ENCODE peak calls at places on chromosome 20, in nine cellular contexts. D is suprapubic skin, V is Peyer's patch, X is tibial nerve, A is sigmoid colon, R is testis, O is body of pancreas, Z is A549, N is heart left ventricle. B is an unnamed sample. For H3K4me1, the result is how much of the 10 kb centered on the place peaks cover.

GRCh38 chr20:10131612-10132345 is 86.9 kb upstream of the SNAP25 start:
- DNase-seq in D (no peak), V (no peak), X (no peak), A (peak), R (peak), O (peak), Z (peak), N (peak), B (no peak)

GRCh38 chr20:36575066-36575743 is 1.8 kb downstream of the TGIF2 start:
- DNase-seq in D (peak), V (peak), X (peak), A (peak), R (peak), O (peak), Z (peak), N (peak), B (no peak)

GRCh38 chr20:1391640-1392442 is 1.0 kb downstream of the FKBP1A start:
- DNase-seq in D (no peak), V (no peak), X (no peak), A (no peak), R (no peak), O (no peak), Z (no peak), N (no peak), B (no peak)

GRCh38 chr20:62069741-62070216 is 4.1 kb upstream of the TAF4 start:
- DNase-seq in D (no peak), V (peak), X (no peak), A (no peak), R (no peak), O (peak), Z (no peak), N (no peak), B (peak)

GRCh38 chr20:62710886-62711702 is 2.5 kb downstream of the NTSR1 start:
- DNase-seq in D (no peak), V (no peak), X (no peak), A (peak), R (no peak), O (no peak), Z (peak), N (no peak), B (no peak)

GRCh38 chr20:63051911-63052310 is 45.1 kb upstream of the BHLHE23 start:
- DNase-seq in D (no peak), V (peak), X (no peak), A (peak), R (no peak), O (no peak), Z (no peak), N (peak), B (no peak)

GRCh38 chr20:34604980-34605788 is 46.7 kb downstream of the MAP1LC3A start:
- DNase-seq in D (no peak), V (no peak), X (no peak), A (no peak), R (no peak), O (peak), Z (no peak), N (no peak), B (no peak)

GRCh38 chr20:56091635-56092180 is 86.4 kb upstream of the CBLN4 start:
- DNase-seq in D (no peak), V (no peak), X (no peak), A (no peak), R (no peak), O (no peak), Z (no peak), N (no peak), B (no peak)

GRCh38 chr20:37943501-37944455 is 40.9 kb downstream of the VSTM2L start:
- DNase-seq in D (peak), V (no peak), X (no peak), A (no peak), R (no peak), O (no peak), Z (no peak), N (no peak), B (no peak)

GRCh38 chr20:19817017-19817416 is 59.0 kb downstream of the RIN2 start:
- DNase-seq in D (no peak), V (no peak), X (no peak), A (peak), R (no peak), O (no peak), Z (no peak), N (peak), B (no peak)

GRCh38 chr20:5748246-5748645 is 2.0 kb upstream of the SHLD1 start:
- DNase-seq in D (no peak), V (peak), X (no peak), A (no peak), R (no peak), O (no peak), Z (no peak), N (no peak), B (no peak)

GRCh38 chr20:32608664-32609015 is 23.5 kb upstream of the NOL4L start:
- DNase-seq in D (no peak), V (no peak), X (no peak), A (no peak), R (no peak), O (no peak), Z (no peak), N (no peak), B (no peak)

GRCh38 chr20:20666359-20666758 is 46.1 kb downstream of the RALGAPA2 start:
- DNase-seq in D (no peak), V (no peak), X (no peak), A (no peak), R (no peak), O (no peak), Z (no peak), N (no peak), B (no peak)

GRCh38 chr20:39181490-39181889 is 219.3 kb downstream of the DHX35 start:
- DNase-seq in D (no peak), V (no peak), X (no peak), A (no peak), R (no peak), O (no peak), Z (no peak), N (no peak), B (no peak)

GRCh38 chr20:19047040-19047950 is 165.1 kb upstream of the SLC24A3 start:
- DNase-seq in D (peak), V (peak), X (peak), A (no peak), R (peak), O (peak), Z (no peak), N (peak), B (no peak)

GRCh38 chr20:61328906-61329558 is 77.0 kb downstream of the CDH4 start:
- DNase-seq in D (no peak), V (no peak), X (no peak), A (no peak), R (no peak), O (no peak), Z (no peak), N (peak), B (no peak)

GRCh38 chr20:54879393-54879792 is 404.0 kb downstream of the DOK5 start:
- DNase-seq in D (no peak), V (no peak), X (no peak), A (no peak), R (no peak), O (no peak), Z (no peak), N (no peak), B (no peak)

GRCh38 chr20:41395669-41396664 is 29.3 kb upstream of the EMILIN3 start:
- DNase-seq in D (no peak), V (no peak), X (no peak), A (no peak), R (no peak), O (no peak), Z (no peak), N (no peak), B (no peak)

GRCh38 chr20:19515074-19515473 is 243.0 kb upstream of the RIN2 start:
- DNase-seq in D (no peak), V (no peak), X (no peak), A (no peak), R (no peak), O (no peak), Z (no peak), N (no peak), B (no peak)

GRCh38 chr20:23361108-23361650 is 803 bp upstream of the GZF1 start:
- DNase-seq in D (no peak), V (no peak), X (no peak), A (no peak), R (peak), O (peak), Z (peak), N (no peak), B (no peak)

GRCh38 chr20:47969426-47969825 is 184.1 kb upstream of the SULF2 start:
- DNase-seq in D (no peak), V (no peak), X (no peak), A (no peak), R (no peak), O (no peak), Z (no peak), N (no peak), B (no peak)

GRCh38 chr20:48846516-48847492 is 19.0 kb upstream of the PREX1 start:
- DNase-seq in D (no peak), V (no peak), X (no peak), A (no peak), R (no peak), O (no peak), Z (no peak), N (no peak), B (no peak)

GRCh38 chr20:34344256-34344637 is 18.8 kb upstream of the ITCH start:
- DNase-seq in D (no peak), V (no peak), X (no peak), A (no peak), R (no peak), O (no peak), Z (no peak), N (no peak), B (no peak)

GRCh38 chr20:54980321-54980960 is 505.0 kb downstream of the DOK5 start:
- DNase-seq in D (no peak), V (no peak), X (no peak), A (no peak), R (no peak), O (no peak), Z (no peak), N (no peak), B (no peak)

DNA sequence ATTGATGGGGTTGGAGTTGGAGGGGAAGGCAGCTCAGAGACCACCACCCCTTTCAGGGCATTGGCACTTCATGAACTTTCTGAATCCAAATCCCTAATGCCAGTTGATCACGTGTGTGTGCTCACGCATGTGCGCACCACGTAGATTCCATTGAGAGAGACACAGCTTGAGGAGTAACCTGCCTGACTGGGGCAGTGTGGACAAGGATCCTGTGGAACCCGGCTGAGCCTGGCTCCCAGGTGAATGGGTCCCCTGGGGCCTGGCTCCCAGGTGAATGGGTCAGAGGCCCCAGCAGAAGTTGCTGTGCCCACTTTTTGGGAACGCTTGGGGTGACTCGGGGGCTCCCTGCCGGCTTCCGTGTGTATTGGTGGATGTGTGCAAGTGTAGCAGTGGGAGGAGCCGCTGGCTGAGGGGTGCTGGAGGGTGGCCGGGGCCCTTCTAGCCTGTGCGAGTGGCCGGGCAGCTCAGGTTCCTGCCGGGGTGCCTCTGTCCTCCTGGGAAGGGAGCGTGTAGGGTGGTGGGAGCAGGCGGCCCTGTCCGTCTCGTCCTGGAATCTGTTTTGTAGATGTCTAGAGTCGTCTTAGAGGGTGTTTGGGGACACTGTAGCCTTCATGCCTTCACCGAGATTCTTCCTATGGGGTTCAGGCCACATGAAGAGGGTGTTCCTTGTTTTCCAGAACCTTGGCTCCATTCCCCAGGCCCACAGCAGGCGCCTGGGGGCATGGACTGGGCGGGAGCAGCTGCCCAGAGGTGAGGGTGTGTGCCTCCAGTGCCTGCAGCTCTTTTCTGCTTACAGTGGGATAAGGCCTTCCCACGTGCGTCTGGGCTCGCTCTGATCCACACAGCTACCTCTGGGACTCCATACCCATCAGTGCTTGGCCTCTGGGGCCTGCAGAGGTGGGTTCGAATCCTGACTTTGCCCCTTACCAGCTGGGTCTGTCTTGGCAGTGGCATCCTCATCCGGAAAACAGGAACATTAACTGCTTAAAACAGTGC is 3.2 kb downstream of the RBM38 start:
- DNase-seq in D (no peak), V (no peak), X (no peak), A (peak), R (no peak), O (no peak), Z (no peak), N (peak), B (no peak)
- H3K4me1 ChIP-seq in D (half or more), V (under half), X (half or more), A (half or more), R (half or more), O (under half), Z (under half), N (half or more), B (half or more)

GRCh38 chr20:17884318-17885003 is 84.1 kb downstream of the SNX5 start:
- DNase-seq in D (no peak), V (no peak), X (no peak), A (peak), R (no peak), O (no peak), Z (no peak), N (no peak), B (no peak)

GRCh38 chr20:17882834-17883591 is 85.6 kb downstream of the SNX5 start:
- DNase-seq in D (peak), V (no peak), X (no peak), A (peak), R (no peak), O (no peak), Z (no peak), N (no peak), B (no peak)

GRCh38 chr20:17882065-17882833 is 86.3 kb downstream of the SNX5 start:
- DNase-seq in D (no peak), V (no peak), X (no peak), A (peak), R (peak), O (no peak), Z (no peak), N (no peak), B (no peak)

GRCh38 chr20:17885076-17885475 is 83.5 kb downstream of the SNX5 start:
- DNase-seq in D (no peak), V (no peak), X (no peak), A (peak), R (no peak), O (no peak), Z (no peak), N (no peak), B (no peak)

GRCh38 chr20:17883592-17884317 is 84.8 kb downstream of the SNX5 start:
- DNase-seq in D (peak), V (no peak), X (no peak), A (peak), R (no peak), O (no peak), Z (no peak), N (no peak), B (no peak)
- TF ChIP-seq CTCF in D (no peak), V (no peak), X (no peak), A (no peak), R (no peak), O (no peak), Z (no peak), N (no peak), B (no peak)

GRCh38 chr20:24747015-24747712 is 201.9 kb upstream of the CST7 start:
- DNase-seq in D (no peak), V (no peak), X (no peak), A (no peak), R (no peak), O (no peak), Z (no peak), N (no peak), B (no peak)
- TF ChIP-seq POLR2A in D (no peak), V (no peak), X (no peak), A (no peak), R (no peak), O (no peak), Z (no peak), N (no peak), B (no peak)

GRCh38 chr20:50735813-50736212 is 4.4 kb downstream of the PARD6B start:
- DNase-seq in D (no peak), V (no peak), X (no peak), A (no peak), R (no peak), O (no peak), Z (no peak), N (no peak), B (no peak)
- H3K4me1 ChIP-seq in D (under half), V (under half), X (under half), A (under half), R (under half), O (under half), Z (half or more), N (under half), B (under half)

GRCh38 chr20:3514012-3514642 is 43.3 kb downstream of the ATRN start:
- DNase-seq in D (no peak), V (no peak), X (no peak), A (no peak), R (no peak), O (no peak), Z (no peak), N (no peak), B (no peak)

GRCh38 chr20:3509064-3509463 is 38.2 kb downstream of the ATRN start:
- DNase-seq in D (no peak), V (no peak), X (no peak), A (no peak), R (no peak), O (no peak), Z (no peak), N (no peak), B (no peak)

GRCh38 chr20:3515379-3516175 is 44.8 kb downstream of the ATRN start:
- DNase-seq in D (no peak), V (no peak), X (no peak), A (no peak), R (no peak), O (no peak), Z (no peak), N (no peak), B (no peak)

GRCh38 chr20:3505148-3505547 is 34.3 kb downstream of the ATRN start:
- DNase-seq in D (no peak), V (no peak), X (no peak), A (no peak), R (no peak), O (no peak), Z (no peak), N (no peak), B (no peak)

GRCh38 chr20:3510110-3510509 is 39.3 kb downstream of the ATRN start:
- DNase-seq in D (no peak), V (no peak), X (no peak), A (no peak), R (no peak), O (peak), Z (no peak), N (no peak), B (no peak)
- TF ChIP-seq CTCF in D (no peak), V (no peak), X (no peak), A (no peak), R (no peak), O (no peak), Z (no peak), N (no peak), B (no peak)